ENCODE peak calls at places on chromosomes 3 and 15, in five cellular contexts. N is sigmoid colon; L is cardiac fibroblast; Q is CD8-positive, alpha-beta T cell; V is Caco-2. Y is an unnamed sample.

GRCh38 chr3:39361252-39361927 is 21.8 kb upstream of the SLC25A38 start:
- DNase-seq in N (no peak), L (no peak), Q (peak), V (no peak), Y (no peak)

GRCh38 chr3:171770689-171771620 is 39.3 kb downstream of the PLD1 start:
- DNase-seq in N (no peak), L (peak), Q (no peak), V (no peak), Y (peak)

GRCh38 chr3:12178091-12178820 is 19.5 kb upstream of the TIMP4 start:
- DNase-seq in N (peak), L (peak), Q (no peak), V (no peak), Y (no peak)

GRCh38 chr3:44952689-44953088 is 23.3 kb downstream of the ZDHHC3 start:
- DNase-seq in N (no peak), L (no peak), Q (no peak), V (no peak), Y (no peak)

GRCh38 chr3:40306336-40306735 is 3.2 kb upstream of the EIF1B start:
- DNase-seq in N (no peak), L (no peak), Q (no peak), V (no peak), Y (no peak)

GRCh38 chr15:82533801-82534200 is 6.5 kb downstream of the RPS17 start:
- DNase-seq in N (no peak), L (no peak), Q (no peak), V (no peak), Y (no peak)

GRCh38 chr3:86388848-86389247 is 602.1 kb downstream of the VGLL3 start:
- DNase-seq in N (no peak), L (no peak), Q (no peak), V (peak), Y (no peak)

GRCh38 chr3:123864706-123865105 is 19.4 kb downstream of the MYLK start:
- DNase-seq in N (no peak), L (no peak), Q (no peak), V (no peak), Y (no peak)

GRCh38 chr15:78072080-78072892 is 5.2 kb downstream of the TBC1D2B start:
- DNase-seq in N (peak), L (peak), Q (no peak), V (no peak), Y (peak)

GRCh38 chr15:78455749-78456148 is 17.7 kb downstream of the IREB2 start:
- DNase-seq in N (no peak), L (no peak), Q (no peak), V (no peak), Y (no peak)

GRCh38 chr3:73656241-73656890 is 31.6 kb upstream of the PDZRN3 start:
- DNase-seq in N (no peak), L (no peak), Q (no peak), V (no peak), Y (no peak)

GRCh38 chr15:100987143-100987542 is 68.0 kb downstream of the LRRK1 start:
- DNase-seq in N (no peak), L (peak), Q (no peak), V (no peak), Y (no peak)

GRCh38 chr15:62726461-62726860 is 316.1 kb upstream of the TPM1 start:
- DNase-seq in N (no peak), L (no peak), Q (no peak), V (no peak), Y (no peak)

GRCh38 chr3:170356596-170357175 is 829 bp upstream of the SKIL start:
- DNase-seq in N (peak), L (peak), Q (peak), V (peak), Y (peak)

GRCh38 chr3:197518794-197519451 is 36.8 kb downstream of the BDH1 start:
- DNase-seq in N (no peak), L (no peak), Q (no peak), V (no peak), Y (no peak)

GRCh38 chr3:111324645-111325044 is 217.4 kb upstream of the CD96 start:
- DNase-seq in N (no peak), L (no peak), Q (no peak), V (no peak), Y (no peak)

GRCh38 chr3:160187288-160187687 is 37.9 kb upstream of the C3orf80 start:
- DNase-seq in N (no peak), L (no peak), Q (no peak), V (no peak), Y (no peak)

GRCh38 chr3:48565591-48566400 is 2.2 kb upstream of the UCN2 start:
- DNase-seq in N (no peak), L (peak), Q (no peak), V (no peak), Y (no peak)

GRCh38 chr3:101479022-101479421 is 34.0 kb downstream of the SENP7 start:
- DNase-seq in N (no peak), L (no peak), Q (no peak), V (no peak), Y (no peak)

GRCh38 chr15:48541659-48542334 is 103.7 kb downstream of the FBN1 start:
- DNase-seq in N (no peak), L (peak), Q (no peak), V (no peak), Y (peak)

GRCh38 chr3:42839616-42840015 is 30.4 kb downstream of the ACKR2 start:
- DNase-seq in N (peak), L (peak), Q (peak), V (peak), Y (peak)

GRCh38 chr3:32401541-32402052 is 9.9 kb downstream of the CMTM7 start:
- DNase-seq in N (peak), L (peak), Q (peak), V (peak), Y (no peak)

GRCh38 chr3:33629219-33629618 is 88.8 kb downstream of the CLASP2 start:
- DNase-seq in N (no peak), L (peak), Q (no peak), V (no peak), Y (no peak)

GRCh38 chr15:75347222-75348033 is 589 bp downstream of the NEIL1 start:
- DNase-seq in N (peak), L (peak), Q (peak), V (peak), Y (no peak)

GRCh38 chr3:79937567-79937966 is 169.8 kb upstream of the ROBO1 start:
- DNase-seq in N (no peak), L (peak), Q (no peak), V (peak), Y (no peak)

GRCh38 chr15:63186065-63186464 is 3.3 kb upstream of the RAB8B start:
- DNase-seq in N (no peak), L (peak), Q (no peak), V (no peak), Y (no peak)

GRCh38 chr15:87902772-87903388 is 353.7 kb downstream of the NTRK3 start:
- DNase-seq in N (no peak), L (peak), Q (no peak), V (no peak), Y (no peak)

DNA sequence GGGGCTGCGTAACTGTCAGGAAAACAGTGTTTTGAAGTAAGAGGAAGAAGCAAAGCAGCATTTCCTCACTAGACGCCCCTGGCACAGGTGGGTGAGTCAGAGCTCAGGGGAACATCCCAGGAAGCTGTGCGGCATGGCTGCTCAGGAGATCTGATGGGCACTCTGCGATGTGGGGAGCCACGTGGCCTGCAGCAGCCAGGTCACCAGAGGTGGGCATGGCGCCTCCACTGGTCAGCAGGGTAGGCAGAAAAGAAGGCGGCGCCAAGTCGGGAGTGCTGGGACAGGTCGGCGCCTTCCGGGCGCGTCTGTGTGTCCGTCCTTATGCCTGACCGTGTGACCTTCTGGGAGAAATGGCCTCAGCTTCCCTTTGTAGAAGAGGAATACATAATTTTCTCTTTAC is 249.9 kb upstream of the ST8SIA2 start:
- DNase-seq in N (no peak), L (no peak), Q (no peak), V (no peak), Y (no peak)
- H3K4me3 ChIP-seq in N (no peak), L (no peak), Q (no peak), V (no peak), Y (no peak)

GRCh38 chr15:40160021-40160420 is 848 bp upstream of the BUB1B start:
- DNase-seq in N (no peak), L (no peak), Q (no peak), V (no peak), Y (no peak)

GRCh38 chr15:40160689-40161688 is at the start of gene BUB1B:
- DNase-seq in N (peak), L (peak), Q (peak), V (peak), Y (peak)

GRCh38 chr15:40163657-40164416 is 3.0 kb downstream of the BUB1B start:
- DNase-seq in N (no peak), L (no peak), Q (no peak), V (no peak), Y (no peak)

GRCh38 chr15:40161693-40162401 is 978 bp downstream of the BUB1B start:
- DNase-seq in N (no peak), L (no peak), Q (no peak), V (no peak), Y (no peak)

DNA sequence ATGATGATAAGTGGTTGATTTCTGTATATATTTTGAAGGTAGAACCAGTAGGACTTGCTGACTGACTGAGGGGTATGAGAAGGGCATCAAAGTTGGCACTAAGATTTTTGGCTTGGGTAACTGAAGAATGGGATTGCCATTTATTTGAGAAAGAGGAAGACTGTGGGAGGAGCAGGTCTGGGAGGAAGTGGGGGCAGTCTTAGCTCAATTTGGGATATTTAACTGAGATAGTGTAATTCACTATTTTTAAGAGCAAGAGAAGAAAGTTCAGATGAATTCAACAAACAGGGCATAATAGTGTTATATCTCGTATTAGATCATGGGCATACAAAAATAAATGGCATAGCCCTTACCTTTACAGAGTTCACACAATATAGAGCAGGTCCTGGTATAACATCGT is 1.7 kb downstream of the BUB1B start:
- DNase-seq in N (no peak), L (no peak), Q (no peak), V (no peak), Y (no peak)
- H3K4me3 ChIP-seq in N (no peak), L (peak), Q (no peak), V (peak), Y (no peak)

GRCh38 chr15:29570931-29571727 is 251.1 kb downstream of the TJP1 start:
- DNase-seq in N (no peak), L (peak), Q (no peak), V (peak), Y (no peak)
- H3K4me3 ChIP-seq in N (peak), L (peak), Q (no peak), V (peak), Y (no peak)

DNA sequence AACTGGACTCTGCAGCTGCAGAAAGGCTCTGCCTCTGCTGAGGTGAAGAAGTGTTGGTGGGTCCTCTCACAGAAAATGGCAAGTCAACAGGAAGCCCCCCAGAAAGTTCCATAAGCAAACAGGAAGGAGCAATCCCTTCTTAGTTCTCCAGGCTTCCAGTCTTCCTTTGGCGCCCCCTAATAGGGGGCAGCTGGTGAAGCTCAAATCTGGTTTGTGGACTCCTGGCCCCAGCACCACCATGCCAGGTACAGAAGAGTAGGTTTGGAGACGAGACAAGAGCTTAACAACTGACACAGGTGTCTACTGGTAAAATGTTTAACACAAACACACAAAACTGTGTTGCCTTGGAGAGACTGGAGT is 35.5 kb downstream of the LEO1 start:
- DNase-seq in N (no peak), L (no peak), Q (no peak), V (no peak), Y (no peak)
- H3K4me3 ChIP-seq in N (no peak), L (no peak), Q (no peak), V (no peak), Y (no peak)

GRCh38 chr3:117059990-117060338 is 350.4 kb downstream of the TUSC7 start:
- DNase-seq in N (no peak), L (no peak), Q (no peak), V (no peak), Y (no peak)
- H3K4me3 ChIP-seq in N (no peak), L (no peak), Q (no peak), V (no peak), Y (no peak)

GRCh38 chr15:64503197-64503596 is 42.8 kb downstream of the ZNF609 start:
- DNase-seq in N (no peak), L (peak), Q (no peak), V (no peak), Y (no peak)
- H3K4me3 ChIP-seq in N (no peak), L (no peak), Q (peak), V (no peak), Y (no peak)

GRCh38 chr15:66725468-66725785 is 23.4 kb downstream of the SMAD6 start:
- DNase-seq in N (no peak), L (no peak), Q (no peak), V (no peak), Y (no peak)
- H3K4me3 ChIP-seq in N (no peak), L (no peak), Q (no peak), V (no peak), Y (no peak)

DNA sequence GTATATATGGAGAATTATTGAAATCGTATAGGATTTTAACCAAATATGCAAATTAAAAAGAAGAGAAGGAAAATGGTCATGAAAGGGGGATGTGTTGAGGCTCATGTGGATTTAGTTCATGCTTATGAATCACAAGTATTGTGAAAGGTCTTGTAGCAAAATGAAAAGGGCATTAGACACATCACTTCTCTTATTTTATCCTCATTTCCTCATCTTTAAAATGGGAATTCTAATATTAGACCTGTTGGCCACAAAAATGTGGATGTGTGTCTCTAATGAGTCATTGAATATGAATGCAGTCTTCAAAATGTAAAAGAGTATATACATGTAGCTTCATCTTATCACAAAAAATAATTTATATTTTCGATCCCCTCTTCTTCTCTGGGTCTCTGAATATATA is 14.9 kb upstream of the ALCAM start:
- DNase-seq in N (no peak), L (peak), Q (no peak), V (no peak), Y (no peak)
- H3K4me3 ChIP-seq in N (no peak), L (no peak), Q (no peak), V (no peak), Y (no peak)